ENCODE peak calls at places on chromosomes 13 and 19, in four cellular contexts. One of them, this sample, is unnamed.

GRCh38 chr13:40666058-40666904 is at the start of gene FOXO1:
- DNase-seq in NCI-H748 treated with DMSO at 0.1 percent for 48 hours: peak; percentile 49
- DNase-seq in NCI-H1436: peak; percentile 54
- DNase-seq in Panc1: no peak
- DNase-seq in this sample: peak; percentile 63

GRCh38 chr13:45506811-45507210 is 42.1 kb downstream of the COG3 start:
- DNase-seq in NCI-H748 treated with DMSO at 0.1 percent for 48 hours: no peak
- DNase-seq in NCI-H1436: no peak
- DNase-seq in Panc1: no peak
- DNase-seq in this sample: no peak

GRCh38 chr13:39942901-39943273 is 287.4 kb downstream of the COG6 start:
- DNase-seq in NCI-H748 treated with DMSO at 0.1 percent for 48 hours: peak; percentile 12
- DNase-seq in NCI-H1436: peak; percentile 22
- DNase-seq in Panc1: peak; percentile 55
- DNase-seq in this sample: peak; percentile 66

GRCh38 chr13:50646070-50646469 is 197.4 kb downstream of the DLEU7 start:
- DNase-seq in NCI-H748 treated with DMSO at 0.1 percent for 48 hours: no peak
- DNase-seq in NCI-H1436: no peak
- DNase-seq in Panc1: no peak
- DNase-seq in this sample: no peak

GRCh38 chr13:33676045-33676699 is 141.8 kb upstream of the RFC3 start:
- DNase-seq in NCI-H748 treated with DMSO at 0.1 percent for 48 hours: peak; percentile 67
- DNase-seq in NCI-H1436: no peak
- DNase-seq in Panc1: no peak
- DNase-seq in this sample: no peak

GRCh38 chr13:76043882-76044281 is 407.8 kb downstream of the LMO7 start:
- DNase-seq in NCI-H748 treated with DMSO at 0.1 percent for 48 hours: peak; percentile 27
- DNase-seq in NCI-H1436: no peak
- DNase-seq in Panc1: no peak
- DNase-seq in this sample: no peak

GRCh38 chr13:95627590-95627989 is 16.9 kb downstream of the DZIP1 start:
- DNase-seq in NCI-H748 treated with DMSO at 0.1 percent for 48 hours: no peak
- DNase-seq in NCI-H1436: no peak
- DNase-seq in Panc1: no peak
- DNase-seq in this sample: no peak

GRCh38 chr13:20274466-20274865 is 42.3 kb upstream of the GJB6 start:
- DNase-seq in NCI-H748 treated with DMSO at 0.1 percent for 48 hours: no peak
- DNase-seq in NCI-H1436: no peak
- DNase-seq in Panc1: no peak
- DNase-seq in this sample: no peak

GRCh38 chr13:74114202-74114601 is 20.0 kb downstream of the KLF12 start:
- DNase-seq in NCI-H748 treated with DMSO at 0.1 percent for 48 hours: no peak
- DNase-seq in NCI-H1436: no peak
- DNase-seq in Panc1: no peak
- DNase-seq in this sample: no peak

GRCh38 chr13:95784161-95784880 is 107.4 kb downstream of the DNAJC3 start:
- DNase-seq in NCI-H748 treated with DMSO at 0.1 percent for 48 hours: no peak
- DNase-seq in NCI-H1436: no peak
- DNase-seq in Panc1: no peak
- DNase-seq in this sample: no peak

GRCh38 chr19:57687363-57688010 is 5.7 kb downstream of the ZNF551 start:
- DNase-seq in NCI-H748 treated with DMSO at 0.1 percent for 48 hours: no peak
- DNase-seq in NCI-H1436: no peak
- DNase-seq in Panc1: no peak
- DNase-seq in this sample: no peak

GRCh38 chr19:24078688-24079087 is 8.3 kb upstream of the ZNF254 start:
- DNase-seq in NCI-H748 treated with DMSO at 0.1 percent for 48 hours: no peak
- DNase-seq in NCI-H1436: no peak
- DNase-seq in Panc1: no peak
- DNase-seq in this sample: no peak

GRCh38 chr13:99206873-99207272 is 6.2 kb downstream of the UBAC2 start:
- DNase-seq in NCI-H748 treated with DMSO at 0.1 percent for 48 hours: no peak
- DNase-seq in NCI-H1436: no peak
- DNase-seq in Panc1: no peak
- DNase-seq in this sample: no peak

GRCh38 chr13:97848886-97849285 is 104.6 kb upstream of the IPO5 start:
- DNase-seq in NCI-H748 treated with DMSO at 0.1 percent for 48 hours: no peak
- DNase-seq in NCI-H1436: no peak
- DNase-seq in Panc1: no peak
- DNase-seq in this sample: no peak

GRCh38 chr19:14159059-14159458 is 22.7 kb upstream of the ASF1B start:
- DNase-seq in NCI-H748 treated with DMSO at 0.1 percent for 48 hours: no peak
- DNase-seq in NCI-H1436: no peak
- DNase-seq in Panc1: no peak
- DNase-seq in this sample: no peak

GRCh38 chr13:30880756-30881155 is 25.3 kb upstream of the MEDAG start:
- DNase-seq in NCI-H748 treated with DMSO at 0.1 percent for 48 hours: no peak
- DNase-seq in NCI-H1436: no peak
- DNase-seq in Panc1: no peak
- DNase-seq in this sample: no peak

GRCh38 chr19:4260605-4261191 is 13.8 kb downstream of the YJU2 start:
- DNase-seq in NCI-H748 treated with DMSO at 0.1 percent for 48 hours: no peak
- DNase-seq in NCI-H1436: no peak
- DNase-seq in Panc1: no peak
- DNase-seq in this sample: no peak

GRCh38 chr19:56066152-56067023 is 54.7 kb downstream of the ZNF787 start:
- DNase-seq in NCI-H748 treated with DMSO at 0.1 percent for 48 hours: peak; percentile 61
- DNase-seq in NCI-H1436: peak; percentile 64
- DNase-seq in Panc1: peak; percentile 41
- DNase-seq in this sample: peak; percentile 66

GRCh38 chr13:39415403-39415802 is 187.6 kb downstream of the LHFPL6 start:
- DNase-seq in NCI-H748 treated with DMSO at 0.1 percent for 48 hours: peak; percentile 24
- DNase-seq in NCI-H1436: no peak
- DNase-seq in Panc1: no peak
- DNase-seq in this sample: no peak

GRCh38 chr19:16875584-16876555 is 12.9 kb upstream of the F2RL3 start:
- DNase-seq in NCI-H748 treated with DMSO at 0.1 percent for 48 hours: no peak
- DNase-seq in NCI-H1436: no peak
- DNase-seq in Panc1: no peak
- DNase-seq in this sample: no peak

GRCh38 chr13:91184244-91184926 is 163.1 kb upstream of the MIR17HG start:
- DNase-seq in NCI-H748 treated with DMSO at 0.1 percent for 48 hours: no peak
- DNase-seq in NCI-H1436: no peak
- DNase-seq in Panc1: no peak
- DNase-seq in this sample: no peak

GRCh38 chr13:110108348-110109139 is 198.4 kb downstream of the COL4A1 start:
- DNase-seq in NCI-H748 treated with DMSO at 0.1 percent for 48 hours: peak; percentile 70
- DNase-seq in NCI-H1436: peak; percentile 29
- DNase-seq in Panc1: no peak
- DNase-seq in this sample: peak; percentile 81

GRCh38 chr19:46384396-46384795 is 29.0 kb downstream of the CCDC8 start:
- DNase-seq in NCI-H748 treated with DMSO at 0.1 percent for 48 hours: no peak
- DNase-seq in NCI-H1436: no peak
- DNase-seq in Panc1: no peak
- DNase-seq in this sample: no peak

GRCh38 chr13:113544071-113544891 is 40.3 kb upstream of the TFDP1 start:
- DNase-seq in NCI-H748 treated with DMSO at 0.1 percent for 48 hours: no peak
- DNase-seq in NCI-H1436: no peak
- DNase-seq in Panc1: no peak
- DNase-seq in this sample: no peak

GRCh38 chr13:52850396-52851152 is 2.1 kb upstream of the PCDH8 start:
- DNase-seq in NCI-H748 treated with DMSO at 0.1 percent for 48 hours: peak; percentile 88
- DNase-seq in NCI-H1436: peak; percentile 21
- DNase-seq in Panc1: no peak
- DNase-seq in this sample: peak; percentile 22

GRCh38 chr19:55486971-55487883 is 1.0 kb upstream of the SSC5D start:
- DNase-seq in NCI-H748 treated with DMSO at 0.1 percent for 48 hours: no peak
- DNase-seq in NCI-H1436: no peak
- DNase-seq in Panc1: no peak
- DNase-seq in this sample: no peak

GRCh38 chr19:11624064-11624463 is 26.8 kb downstream of the ZNF627 start:
- DNase-seq in NCI-H748 treated with DMSO at 0.1 percent for 48 hours: no peak
- DNase-seq in NCI-H1436: no peak
- DNase-seq in Panc1: no peak
- DNase-seq in this sample: no peak

GRCh38 chr19:54457773-54458647 is 5.6 kb downstream of the LENG9 start:
- DNase-seq in NCI-H748 treated with DMSO at 0.1 percent for 48 hours: no peak
- DNase-seq in NCI-H1436: no peak
- DNase-seq in Panc1: no peak
- DNase-seq in this sample: no peak

GRCh38 chr13:59263531-59263930 is 900.2 kb downstream of the DIAPH3 start:
- DNase-seq in NCI-H748 treated with DMSO at 0.1 percent for 48 hours: no peak
- DNase-seq in NCI-H1436: no peak
- DNase-seq in Panc1: no peak
- DNase-seq in this sample: no peak

GRCh38 chr13:101624210-101624922 is 171.9 kb downstream of the ITGBL1 start:
- DNase-seq in NCI-H748 treated with DMSO at 0.1 percent for 48 hours: peak; percentile 66
- DNase-seq in NCI-H1436: peak; percentile 42
- DNase-seq in Panc1: no peak
- DNase-seq in this sample: peak; percentile 72

GRCh38 chr13:19605161-19605955 is 28.1 kb upstream of the MPHOSPH8 start:
- DNase-seq in NCI-H748 treated with DMSO at 0.1 percent for 48 hours: no peak
- DNase-seq in NCI-H1436: no peak
- DNase-seq in Panc1: no peak
- DNase-seq in this sample: no peak

GRCh38 chr19:11451327-11451941 is 16.0 kb downstream of the PRKCSH start:
- DNase-seq in NCI-H748 treated with DMSO at 0.1 percent for 48 hours: no peak
- DNase-seq in NCI-H1436: no peak
- DNase-seq in Panc1: no peak
- DNase-seq in this sample: no peak

GRCh38 chr13:34358811-34359513 is 541.0 kb downstream of the RFC3 start:
- DNase-seq in NCI-H748 treated with DMSO at 0.1 percent for 48 hours: no peak
- DNase-seq in NCI-H1436: no peak
- DNase-seq in Panc1: no peak
- DNase-seq in this sample: no peak

GRCh38 chr13:76516013-76516412 is 370.2 kb downstream of the KCTD12 start:
- DNase-seq in NCI-H748 treated with DMSO at 0.1 percent for 48 hours: no peak
- DNase-seq in NCI-H1436: no peak
- DNase-seq in Panc1: no peak
- DNase-seq in this sample: no peak

GRCh38 chr19:6521718-6522646 is 8.8 kb upstream of the TNFSF9 start:
- DNase-seq in NCI-H748 treated with DMSO at 0.1 percent for 48 hours: no peak
- DNase-seq in NCI-H1436: no peak
- DNase-seq in Panc1: no peak
- DNase-seq in this sample: no peak

GRCh38 chr19:41958367-41959055 is 610 bp downstream of the RABAC1 start:
- DNase-seq in NCI-H748 treated with DMSO at 0.1 percent for 48 hours: peak; percentile 80
- DNase-seq in NCI-H1436: peak; percentile 79
- DNase-seq in Panc1: no peak
- DNase-seq in this sample: peak; percentile 60